ENCODE peak calls at places on chromosomes 13 and 19, in four cellular contexts. X, H, Q and D are unnamed samples.

GRCh38 chr19:40467007-40467565 is 285 bp downstream of the SPTBN4 start:
- DNase-seq in Q (no peak), H (no peak), X (no peak), D (no peak)

GRCh38 chr19:36574762-36575161 is 1.7 kb upstream of the ZNF529 start:
- DNase-seq in X (no peak), H (no peak), Q (no peak), D (no peak)

GRCh38 chr13:31887311-31887710 is 144.3 kb upstream of the FRY start:
- DNase-seq in H (peak; percentile 65), X (peak; percentile 81), Q (no peak), D (peak; percentile 92)

GRCh38 chr19:5060591-5061339 is 91.9 kb downstream of the KDM4B start:
- DNase-seq in Q (no peak), H (no peak), X (no peak), D (no peak)

GRCh38 chr19:4714016-4714415 is 9.6 kb downstream of the DPP9 start:
- DNase-seq in X (no peak), H (no peak), Q (no peak), D (no peak)

GRCh38 chr13:80755925-80756324 is 415.0 kb upstream of the SPRY2 start:
- DNase-seq in H (no peak), X (no peak), Q (no peak), D (no peak)

GRCh38 chr13:66114127-66114526 is 1116.0 kb downstream of the PCDH9 start:
- DNase-seq in H (peak; percentile 80), Q (no peak), X (no peak), D (peak; percentile 78)

GRCh38 chr19:8324186-8325050 is 3.1 kb downstream of the RPS28 start:
- DNase-seq in X (no peak), Q (no peak), H (no peak), D (no peak)

GRCh38 chr19:9911524-9911923 is 24.8 kb downstream of the OLFM2 start:
- DNase-seq in H (no peak), Q (no peak), X (no peak), D (no peak)

GRCh38 chr19:57363734-57364181 is 407 bp downstream of the TRAPPC2B start:
- DNase-seq in Q (no peak), H (no peak), X (peak; percentile 21), D (no peak)

GRCh38 chr13:45873491-45874360 is 22.2 kb upstream of the SIAH3 start:
- DNase-seq in Q (no peak), X (peak; percentile 21), H (no peak), D (no peak)

GRCh38 chr19:44757057-44757734 is 8.7 kb downstream of the BCL3 start:
- DNase-seq in H (no peak), Q (peak; percentile 30), X (peak; percentile 77), D (no peak)

GRCh38 chr13:61728468-61728867 is 312.8 kb upstream of the PCDH20 start:
- DNase-seq in X (peak; percentile 79), Q (no peak), H (no peak), D (no peak)

GRCh38 chr19:6414033-6414643 is 10.5 kb downstream of the KHSRP start:
- DNase-seq in H (no peak), X (no peak), Q (no peak), D (no peak)
- TF ChIP-seq CTCF in H (no peak), X (no peak), Q (no peak), D (no peak)

GRCh38 chr13:40490086-40490723 is 176.2 kb downstream of the FOXO1 start:
- DNase-seq in H (no peak), Q (no peak), X (no peak), D (no peak)
- TF ChIP-seq CTCF in H (no peak), Q (no peak), X (no peak), D (no peak)

DNA sequence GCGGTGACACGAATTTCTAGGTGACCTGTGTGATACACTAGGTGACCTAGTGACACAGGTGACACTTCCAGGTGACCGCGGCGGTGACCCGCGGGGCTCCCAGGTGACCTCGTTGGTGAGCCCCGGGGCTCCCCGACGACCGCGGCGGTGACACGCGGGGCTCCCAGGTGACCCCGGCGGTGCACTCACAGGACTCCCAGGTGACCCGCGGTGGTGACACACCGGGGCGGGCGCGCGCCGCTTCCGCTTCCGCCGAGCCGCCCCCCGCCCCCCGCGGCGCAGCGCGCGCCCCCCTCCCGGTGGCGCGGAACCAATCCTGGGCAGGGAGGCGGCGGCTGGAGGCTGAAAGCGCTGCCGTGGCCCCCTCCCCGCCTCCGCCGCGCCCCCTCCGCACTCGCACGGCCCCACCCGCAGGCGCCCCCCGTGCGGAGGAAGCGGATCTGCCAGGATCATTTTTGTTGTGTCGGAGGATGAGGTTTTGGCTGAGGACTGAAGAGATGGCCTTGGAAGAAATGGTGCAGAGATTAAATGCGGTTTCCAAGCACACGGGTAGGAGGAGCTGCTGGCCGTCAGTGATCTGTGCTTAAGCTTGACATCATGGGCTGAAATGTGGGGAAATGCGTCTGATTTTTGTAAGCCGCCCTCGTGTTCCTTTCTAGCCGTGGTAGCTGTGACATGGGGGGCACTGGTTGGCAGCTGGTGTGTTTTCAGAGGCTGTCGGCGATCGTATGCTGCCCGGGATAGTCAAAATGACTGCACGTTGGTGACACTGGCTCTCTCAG is at the start of gene MCF2L:
- DNase-seq in H (no peak), Q (no peak), X (peak; percentile 54), D (no peak)
- TF ChIP-seq CTCF in H (peak; percentile 21), Q (peak; percentile 30), X (peak; percentile 14), D (no peak)

GRCh38 chr19:12665646-12666304 is 767 bp downstream of the MAN2B1 start:
- DNase-seq in H (no peak), Q (no peak), X (peak; percentile 14), D (no peak)
- TF ChIP-seq CTCF in H (no peak), Q (no peak), X (no peak), D (no peak)

GRCh38 chr13:98905199-98905598 is 72.7 kb downstream of the DOCK9 start:
- DNase-seq in X (no peak), H (no peak), Q (no peak), D (no peak)
- TF ChIP-seq CTCF in X (no peak), H (no peak), Q (no peak), D (no peak)

DNA sequence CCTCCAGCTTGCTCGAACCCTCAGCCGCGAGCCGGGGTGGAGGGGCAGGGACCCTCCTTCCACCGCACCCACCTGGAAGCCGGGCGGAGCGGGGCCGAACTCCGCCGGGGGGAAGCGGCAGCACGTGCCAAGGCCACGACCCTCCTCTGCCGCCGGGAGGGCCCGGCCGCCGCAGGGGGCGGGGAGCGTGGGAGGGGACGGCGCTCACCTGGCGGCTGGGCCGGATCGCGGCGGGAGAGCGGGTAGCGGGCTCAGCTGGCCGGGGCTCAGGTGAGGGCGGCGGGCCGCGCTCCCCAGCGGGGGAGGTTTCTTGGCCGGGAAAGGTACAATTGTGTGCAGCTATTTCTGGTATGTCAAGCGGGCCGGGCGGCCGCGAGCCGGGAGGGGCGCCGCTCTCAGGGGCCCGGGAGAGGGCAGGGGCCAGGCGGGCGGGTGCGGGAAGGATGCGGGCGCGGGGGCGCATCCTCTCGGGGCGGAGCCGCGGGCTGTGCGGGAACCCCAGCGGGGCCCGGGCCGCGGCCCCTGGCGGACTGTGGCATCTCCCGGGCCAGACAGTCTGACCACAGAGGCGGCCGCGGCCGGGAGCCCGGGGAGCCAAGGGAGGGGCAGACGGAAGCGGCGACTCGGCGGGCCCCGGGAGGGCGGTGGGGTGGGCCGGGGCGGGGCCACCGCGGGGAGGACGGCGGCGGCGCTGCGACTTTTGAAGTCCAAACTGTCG is at the start of gene LMO7:
- DNase-seq in X (peak; percentile 49), H (no peak), Q (peak; percentile 49), D (no peak)
- TF ChIP-seq CTCF in X (no peak), H (no peak), Q (no peak), D (no peak)

GRCh38 chr13:110772091-110772984 is 58.8 kb downstream of the ING1 start:
- DNase-seq in Q (no peak), H (no peak), X (no peak), D (no peak)

GRCh38 chr13:110769097-110769496 is 55.6 kb downstream of the ING1 start:
- DNase-seq in Q (no peak), H (no peak), X (no peak), D (no peak)

GRCh38 chr13:110771194-110771593 is 57.7 kb downstream of the ING1 start:
- DNase-seq in X (peak; percentile 60), Q (no peak), H (no peak), D (no peak)

GRCh38 chr13:110773480-110773879 is 60.0 kb downstream of the ING1 start:
- DNase-seq in H (no peak), X (no peak), Q (no peak), D (no peak)

GRCh38 chr13:110770678-110771077 is 57.2 kb downstream of the ING1 start:
- DNase-seq in X (no peak), H (no peak), Q (no peak), D (no peak)
- TF ChIP-seq CTCF in X (no peak), H (no peak), Q (no peak), D (no peak)

GRCh38 chr19:982567-983170 is 1.5 kb upstream of the WDR18 start:
- DNase-seq in H (no peak), X (peak; percentile 52), Q (peak; percentile 86), D (no peak)
- TF ChIP-seq CTCF in H (peak; percentile 15), X (peak; percentile 14), Q (peak; percentile 97), D (peak; percentile 47)

GRCh38 chr19:38374332-38375097 is at the start of gene PSMD8:
- DNase-seq in H (peak; percentile 93), X (peak; percentile 98), Q (peak; percentile 94), D (peak; percentile 92)
- TF ChIP-seq CTCF in H (peak; percentile 37), X (peak; percentile 14), Q (peak; percentile 42), D (peak; percentile 22)